ENCODE peak calls at places on chromosomes 3 and 15, in four cellular contexts. One of them, this sample, is unnamed. For H3K4me1, the result is how much of the 10 kb centered on the place peaks cover.

GRCh38 chr3:129441215-129441614 is 1.2 kb downstream of the IFT122 start:
- DNase-seq in mucosa of descending colon: no peak
- DNase-seq in cardiac muscle cell: no peak
- DNase-seq in upper lobe of left lung: no peak
- DNase-seq in this sample: no peak

GRCh38 chr3:38577089-38578080 is 72.1 kb downstream of the SCN5A start:
- DNase-seq in upper lobe of left lung: no peak
- DNase-seq in cardiac muscle cell: no peak
- DNase-seq in mucosa of descending colon: no peak
- DNase-seq in this sample: no peak

GRCh38 chr3:68893600-68894239 is 38.6 kb downstream of the TAFA4 start:
- DNase-seq in cardiac muscle cell: peak
- DNase-seq in mucosa of descending colon: no peak
- DNase-seq in upper lobe of left lung: no peak
- DNase-seq in this sample: no peak

GRCh38 chr15:78050441-78050809 is 27.1 kb downstream of the TBC1D2B start:
- DNase-seq in mucosa of descending colon: no peak
- DNase-seq in upper lobe of left lung: no peak
- DNase-seq in cardiac muscle cell: no peak
- DNase-seq in this sample: no peak

GRCh38 chr3:78589778-78590177 is 1178.0 kb downstream of the ROBO1 start:
- DNase-seq in mucosa of descending colon: no peak
- DNase-seq in upper lobe of left lung: no peak
- DNase-seq in cardiac muscle cell: no peak
- DNase-seq in this sample: no peak

GRCh38 chr15:77602800-77603199 is 29.9 kb downstream of the LINGO1 start:
- DNase-seq in cardiac muscle cell: no peak
- DNase-seq in upper lobe of left lung: no peak
- DNase-seq in mucosa of descending colon: no peak
- DNase-seq in this sample: no peak

GRCh38 chr15:34360298-34360697 is 6.7 kb downstream of the LPCAT4 start:
- DNase-seq in upper lobe of left lung: no peak
- DNase-seq in cardiac muscle cell: no peak
- DNase-seq in mucosa of descending colon: no peak
- DNase-seq in this sample: peak

GRCh38 chr3:111616417-111617105 is 21.4 kb upstream of the ZBED2 start:
- DNase-seq in cardiac muscle cell: peak
- DNase-seq in mucosa of descending colon: peak
- DNase-seq in upper lobe of left lung: peak
- DNase-seq in this sample: no peak

GRCh38 chr15:27328616-27329015 is 357.6 kb downstream of the GABRG3 start:
- DNase-seq in mucosa of descending colon: no peak
- DNase-seq in upper lobe of left lung: no peak
- DNase-seq in cardiac muscle cell: no peak
- DNase-seq in this sample: no peak

GRCh38 chr3:57434041-57434440 is 110.1 kb downstream of the DNAH12 start:
- DNase-seq in upper lobe of left lung: no peak
- DNase-seq in mucosa of descending colon: no peak
- DNase-seq in cardiac muscle cell: peak
- DNase-seq in this sample: no peak

GRCh38 chr3:18297131-18297530 is 128.0 kb downstream of the SATB1 start:
- DNase-seq in upper lobe of left lung: no peak
- DNase-seq in mucosa of descending colon: no peak
- DNase-seq in cardiac muscle cell: no peak
- DNase-seq in this sample: no peak

GRCh38 chr15:97091093-97091492 is 760.6 kb downstream of the NR2F2 start:
- DNase-seq in mucosa of descending colon: no peak
- DNase-seq in cardiac muscle cell: no peak
- DNase-seq in upper lobe of left lung: no peak
- DNase-seq in this sample: no peak

GRCh38 chr3:77536038-77536775 is 496.3 kb downstream of the ROBO2 start:
- DNase-seq in cardiac muscle cell: no peak
- DNase-seq in mucosa of descending colon: no peak
- DNase-seq in upper lobe of left lung: no peak
- DNase-seq in this sample: no peak

GRCh38 chr15:25738171-25738792 is 124.8 kb downstream of the ATP10A start:
- DNase-seq in cardiac muscle cell: peak
- DNase-seq in upper lobe of left lung: peak
- DNase-seq in mucosa of descending colon: no peak
- DNase-seq in this sample: no peak

GRCh38 chr15:90871097-90871715 is 2.8 kb downstream of the FURIN start:
- DNase-seq in cardiac muscle cell: no peak
- DNase-seq in upper lobe of left lung: no peak
- DNase-seq in mucosa of descending colon: peak
- DNase-seq in this sample: peak

GRCh38 chr15:77824361-77824985 is 191.8 kb upstream of the LINGO1 start:
- DNase-seq in upper lobe of left lung: no peak
- DNase-seq in cardiac muscle cell: no peak
- DNase-seq in mucosa of descending colon: peak
- DNase-seq in this sample: no peak

GRCh38 chr3:77799280-77799679 is 759.4 kb downstream of the ROBO2 start:
- DNase-seq in upper lobe of left lung: no peak
- DNase-seq in cardiac muscle cell: no peak
- DNase-seq in mucosa of descending colon: no peak
- DNase-seq in this sample: no peak

GRCh38 chr3:98003306-98003969 is 31.2 kb upstream of the RIOX2 start:
- DNase-seq in upper lobe of left lung: no peak
- DNase-seq in mucosa of descending colon: no peak
- DNase-seq in cardiac muscle cell: no peak
- DNase-seq in this sample: no peak

GRCh38 chr15:60399931-60400330 is 2.1 kb upstream of the ANXA2 start:
- DNase-seq in cardiac muscle cell: peak
- DNase-seq in mucosa of descending colon: no peak
- DNase-seq in upper lobe of left lung: no peak
- DNase-seq in this sample: no peak

GRCh38 chr15:46277994-46278885 is 643.4 kb downstream of the SQOR start:
- DNase-seq in mucosa of descending colon: no peak
- DNase-seq in cardiac muscle cell: no peak
- DNase-seq in upper lobe of left lung: no peak
- DNase-seq in this sample: no peak

GRCh38 chr3:53804697-53805462 is 41.3 kb downstream of the CHDH start:
- DNase-seq in mucosa of descending colon: no peak
- DNase-seq in upper lobe of left lung: no peak
- DNase-seq in cardiac muscle cell: peak
- DNase-seq in this sample: peak

GRCh38 chr15:58518626-58519025 is 86.8 kb downstream of the LIPC start:
- DNase-seq in cardiac muscle cell: no peak
- DNase-seq in mucosa of descending colon: no peak
- DNase-seq in upper lobe of left lung: no peak
- DNase-seq in this sample: no peak

GRCh38 chr3:127585813-127586165 is 4.7 kb downstream of the TPRA1 start:
- DNase-seq in upper lobe of left lung: no peak
- DNase-seq in cardiac muscle cell: no peak
- DNase-seq in mucosa of descending colon: no peak
- DNase-seq in this sample: no peak

GRCh38 chr3:32706348-32707025 is 21.5 kb downstream of the CNOT10 start:
- DNase-seq in cardiac muscle cell: peak
- DNase-seq in upper lobe of left lung: no peak
- DNase-seq in mucosa of descending colon: no peak
- DNase-seq in this sample: no peak

GRCh38 chr3:14918356-14918860 is 29.0 kb upstream of the NR2C2 start:
- DNase-seq in upper lobe of left lung: no peak
- DNase-seq in cardiac muscle cell: no peak
- DNase-seq in mucosa of descending colon: no peak
- DNase-seq in this sample: no peak

GRCh38 chr15:63449711-63450110 is 54.7 kb upstream of the USP3 start:
- DNase-seq in cardiac muscle cell: peak
- DNase-seq in upper lobe of left lung: no peak
- DNase-seq in mucosa of descending colon: peak
- DNase-seq in this sample: peak

GRCh38 chr3:98026425-98027083 is 8.6 kb downstream of the GABRR3 start:
- DNase-seq in mucosa of descending colon: no peak
- DNase-seq in upper lobe of left lung: no peak
- DNase-seq in cardiac muscle cell: no peak
- DNase-seq in this sample: no peak

DNA sequence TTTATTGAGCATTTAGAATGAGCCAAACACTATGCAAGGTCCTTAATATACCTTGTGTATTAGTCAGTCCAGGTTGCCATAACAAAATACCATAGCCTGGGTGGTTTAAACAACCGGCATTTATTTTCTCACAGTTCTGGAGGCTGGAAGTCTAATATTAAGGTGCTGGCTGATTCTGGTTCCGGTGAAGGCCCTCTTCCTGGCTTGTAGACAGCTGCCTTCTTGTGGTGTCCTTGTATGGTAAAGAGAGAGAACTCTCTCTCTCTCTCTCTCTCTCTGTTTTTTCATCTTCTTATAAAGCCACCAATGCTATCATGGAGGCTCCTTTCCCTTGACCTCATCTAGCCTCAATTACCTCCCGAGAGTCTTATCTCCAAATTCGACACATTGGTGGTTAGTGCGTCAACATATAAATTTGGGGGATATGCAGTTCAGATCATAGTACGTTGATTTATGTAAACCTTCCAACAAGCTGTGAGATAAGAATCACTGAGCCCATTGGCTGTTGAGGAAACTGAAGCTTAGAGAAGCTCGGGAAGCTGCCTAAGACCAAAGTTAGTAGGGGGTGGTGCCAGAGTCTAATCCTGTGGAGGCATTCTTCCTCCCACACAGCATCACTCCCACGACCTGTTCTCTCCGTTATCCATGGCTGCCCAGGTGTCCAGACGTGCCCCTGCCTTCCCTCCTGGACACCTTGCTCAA is 298.0 kb upstream of the PROK2 start:
- DNase-seq in upper lobe of left lung: no peak
- DNase-seq in mucosa of descending colon: no peak
- DNase-seq in cardiac muscle cell: no peak
- DNase-seq in this sample: no peak
- H3K4me3 ChIP-seq in upper lobe of left lung: no peak
- H3K4me3 ChIP-seq in mucosa of descending colon: no peak
- H3K4me3 ChIP-seq in cardiac muscle cell: no peak
- H3K4me3 ChIP-seq in this sample: no peak

DNA sequence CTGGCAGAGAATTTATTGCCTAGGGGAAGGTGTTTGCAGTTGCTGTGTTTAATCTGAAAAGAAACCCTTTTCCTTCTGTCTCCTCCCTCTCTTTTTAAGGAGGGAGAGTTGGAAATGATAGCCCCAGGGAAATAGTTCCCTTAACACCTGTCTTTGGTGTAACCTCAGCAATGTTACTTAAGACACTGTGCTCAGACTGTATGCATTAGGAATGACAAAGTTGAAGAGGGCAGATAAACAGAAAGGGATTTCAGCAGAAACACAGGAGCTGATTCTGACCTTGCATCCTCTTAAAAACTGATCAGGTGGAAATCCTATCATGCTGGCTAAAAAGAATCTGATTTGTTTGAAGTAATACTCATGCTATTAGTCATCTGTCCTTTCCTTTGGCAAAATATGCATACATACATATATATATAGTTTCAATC is 125.5 kb downstream of the TP63 start:
- DNase-seq in cardiac muscle cell: no peak
- DNase-seq in mucosa of descending colon: no peak
- DNase-seq in upper lobe of left lung: no peak
- DNase-seq in this sample: peak
- H3K4me1 ChIP-seq in cardiac muscle cell: under half
- H3K4me1 ChIP-seq in mucosa of descending colon: under half
- H3K4me1 ChIP-seq in upper lobe of left lung: under half
- H3K4me1 ChIP-seq in this sample: under half

DNA sequence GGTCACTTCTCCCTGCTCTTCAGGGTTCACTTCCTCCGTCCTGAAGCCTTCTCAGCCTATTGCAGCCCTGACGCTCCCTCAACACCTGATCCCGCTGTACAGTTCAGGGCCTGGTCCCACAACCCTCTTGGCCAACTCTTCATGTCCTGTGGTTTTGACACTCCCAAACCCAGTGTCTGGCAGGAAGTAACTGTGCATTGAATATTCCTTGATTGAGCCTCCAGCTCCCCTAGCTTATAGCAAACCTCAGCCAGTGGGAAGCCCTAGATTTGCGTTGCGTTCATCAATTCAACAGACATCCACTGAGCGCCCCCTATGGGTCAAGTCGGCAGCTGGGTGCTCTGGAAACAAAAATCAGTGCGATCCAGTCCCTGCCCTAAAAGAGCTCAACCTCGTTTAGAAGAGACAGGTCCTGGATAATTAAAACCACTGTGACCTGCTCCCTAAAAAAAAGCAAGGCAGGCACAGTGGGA is 13.5 kb downstream of the UBAP1L start:
- DNase-seq in mucosa of descending colon: peak
- DNase-seq in cardiac muscle cell: peak
- DNase-seq in upper lobe of left lung: peak
- DNase-seq in this sample: peak
- H3K4me3 ChIP-seq in mucosa of descending colon: no peak
- H3K4me3 ChIP-seq in cardiac muscle cell: no peak
- H3K4me3 ChIP-seq in upper lobe of left lung: no peak
- H3K4me3 ChIP-seq in this sample: no peak

GRCh38 chr3:123404391-123404790 is 44.5 kb downstream of the ADCY5 start:
- DNase-seq in cardiac muscle cell: no peak
- DNase-seq in upper lobe of left lung: no peak
- DNase-seq in mucosa of descending colon: peak
- DNase-seq in this sample: no peak

GRCh38 chr3:123400169-123400568 is 48.7 kb downstream of the ADCY5 start:
- DNase-seq in cardiac muscle cell: no peak
- DNase-seq in mucosa of descending colon: no peak
- DNase-seq in upper lobe of left lung: no peak
- DNase-seq in this sample: no peak

GRCh38 chr3:123405021-123405420 is 43.9 kb downstream of the ADCY5 start:
- DNase-seq in mucosa of descending colon: peak
- DNase-seq in upper lobe of left lung: no peak
- DNase-seq in cardiac muscle cell: no peak
- DNase-seq in this sample: no peak

GRCh38 chr3:123397921-123398785 is 50.7 kb downstream of the ADCY5 start:
- DNase-seq in cardiac muscle cell: no peak
- DNase-seq in upper lobe of left lung: no peak
- DNase-seq in mucosa of descending colon: peak
- DNase-seq in this sample: no peak

DNA sequence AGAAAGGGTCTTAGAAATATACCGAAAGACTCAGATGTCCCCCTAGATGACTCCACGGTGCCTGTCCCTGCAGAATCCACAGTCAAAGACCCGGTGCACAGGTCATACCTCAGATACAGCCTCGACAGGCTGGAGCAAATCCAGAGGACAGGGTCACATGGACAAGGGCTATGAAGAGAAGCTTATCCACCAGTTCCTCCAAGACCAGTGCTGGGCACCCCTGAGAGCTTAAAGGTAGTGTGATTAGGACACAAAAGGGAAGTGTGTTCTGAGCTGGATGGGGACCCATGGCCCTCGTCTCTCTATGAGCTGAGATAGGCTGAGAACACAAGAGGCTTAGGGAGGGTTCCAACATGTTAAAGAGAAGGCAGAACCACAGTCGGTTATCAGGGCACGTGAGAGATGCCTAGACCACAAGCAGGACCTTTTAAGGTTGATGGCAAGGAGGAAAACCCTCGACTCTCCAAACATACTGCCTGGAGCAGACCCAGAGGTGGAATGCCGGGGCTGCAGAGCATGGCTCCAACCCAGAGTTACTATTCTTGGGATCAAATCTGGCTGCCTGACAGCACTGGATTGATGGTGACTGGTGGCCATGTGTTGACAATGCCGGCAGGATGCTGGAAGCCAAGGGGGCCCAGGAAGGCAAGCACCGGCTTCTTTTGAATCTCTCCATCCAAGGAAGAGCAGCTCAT is 46.9 kb downstream of the ADCY5 start:
- DNase-seq in mucosa of descending colon: no peak
- DNase-seq in cardiac muscle cell: no peak
- DNase-seq in upper lobe of left lung: no peak
- DNase-seq in this sample: no peak
- H3K4me1 ChIP-seq in mucosa of descending colon: under half
- H3K4me1 ChIP-seq in cardiac muscle cell: half or more
- H3K4me1 ChIP-seq in upper lobe of left lung: under half
- H3K4me1 ChIP-seq in this sample: under half